ENCODE peak calls at places on chromosome 20, in ten cellular contexts. M, N, S, Q, P, G, Z, Y, K and I are unnamed samples.

GRCh38 chr20:44916586-44916985 is 6.7 kb downstream of the PABPC1L start:
- DNase-seq in M (no peak), N (no peak), S (no peak), Q (no peak), P (no peak), G (no peak), Z (no peak), Y (no peak), K (no peak), I (no peak)

GRCh38 chr20:12414446-12415274 is 497.0 kb downstream of the BTBD3 start:
- DNase-seq in M (peak), N (no peak), S (no peak), Q (no peak), P (no peak), G (no peak), Z (no peak), Y (peak), K (peak), I (no peak)

GRCh38 chr20:51966296-51966971 is 164.1 kb upstream of the SALL4 start:
- DNase-seq in M (peak), N (no peak), S (peak), Q (no peak), P (no peak), G (peak), Z (peak), Y (peak), K (peak), I (peak)

GRCh38 chr20:22430154-22430745 is 154.1 kb downstream of the FOXA2 start:
- DNase-seq in M (peak), N (no peak), S (no peak), Q (no peak), P (no peak), G (no peak), Z (peak), Y (peak), K (peak), I (no peak)

GRCh38 chr20:41308290-41308691 is 9.2 kb downstream of the ZHX3 start:
- DNase-seq in M (peak), N (no peak), S (no peak), Q (no peak), P (no peak), G (no peak), Z (no peak), Y (peak), K (peak), I (no peak)

GRCh38 chr20:57601737-57602136 is 18.5 kb downstream of the ZBP1 start:
- DNase-seq in M (no peak), N (no peak), S (no peak), Q (no peak), P (no peak), G (no peak), Z (no peak), Y (no peak), K (no peak), I (no peak)

GRCh38 chr20:37365760-37366638 is 20.1 kb downstream of the SRC start:
- DNase-seq in M (no peak), N (no peak), S (no peak), Q (no peak), P (no peak), G (no peak), Z (no peak), Y (no peak), K (no peak), I (no peak)

GRCh38 chr20:38321959-38322598 is 18.1 kb downstream of the BPI start:
- DNase-seq in M (peak), N (no peak), S (no peak), Q (no peak), P (no peak), G (peak), Z (peak), Y (peak), K (peak), I (peak)

GRCh38 chr20:37422791-37423286 is 76.9 kb downstream of the SRC start:
- DNase-seq in M (no peak), N (no peak), S (no peak), Q (no peak), P (no peak), G (no peak), Z (no peak), Y (no peak), K (no peak), I (no peak)

GRCh38 chr20:43955244-43956191 is 40.9 kb downstream of the TOX2 start:
- DNase-seq in M (no peak), N (peak), S (peak), Q (no peak), P (no peak), G (peak), Z (no peak), Y (peak), K (peak), I (peak)

GRCh38 chr20:63810730-63811490 is 20.2 kb downstream of the ZBTB46 start:
- DNase-seq in M (no peak), N (no peak), S (no peak), Q (no peak), P (no peak), G (no peak), Z (no peak), Y (no peak), K (no peak), I (no peak)

GRCh38 chr20:3392756-3393155 is 14.7 kb downstream of the DNAAF9 start:
- DNase-seq in M (no peak), N (no peak), S (no peak), Q (no peak), P (no peak), G (no peak), Z (no peak), Y (no peak), K (no peak), I (no peak)

GRCh38 chr20:18835850-18836249 is 22.3 kb downstream of the SCP2D1 start:
- DNase-seq in M (no peak), N (no peak), S (no peak), Q (no peak), P (no peak), G (no peak), Z (no peak), Y (no peak), K (no peak), I (no peak)

GRCh38 chr20:61600061-61600460 is 348.0 kb downstream of the CDH4 start:
- DNase-seq in M (no peak), N (no peak), S (no peak), Q (no peak), P (no peak), G (no peak), Z (no peak), Y (no peak), K (no peak), I (no peak)

GRCh38 chr20:25280051-25280573 is 32.2 kb downstream of the PYGB start:
- DNase-seq in M (no peak), N (no peak), S (no peak), Q (no peak), P (no peak), G (no peak), Z (no peak), Y (no peak), K (no peak), I (no peak)

GRCh38 chr20:47558699-47559098 is 57.0 kb downstream of the NCOA3 start:
- DNase-seq in M (no peak), N (no peak), S (no peak), Q (no peak), P (no peak), G (peak), Z (no peak), Y (no peak), K (peak), I (no peak)